ENCODE peak calls at places on chromosome 10, in six cellular contexts. One of them, this sample, is unnamed.

GRCh38 chr10:24642921-24643678 is 80.6 kb downstream of the ARHGAP21 start:
- DNase-seq in astrocyte of the spinal cord: peak; percentile 83
- DNase-seq in AG08395: peak; percentile 82
- DNase-seq in activated CD4-positive, alpha-beta T cell treated with anti-CD3 and anti-CD28 coated beads for 24 hours: no peak
- DNase-seq in NCI-H1105 treated with DMSO at 0.1 percent for 48 hours: peak; percentile 58
- DNase-seq in Peyer's patch: no peak
- DNase-seq in this sample: peak; percentile 86

GRCh38 chr10:59799421-59799820 is 46.2 kb upstream of the MRLN start:
- DNase-seq in astrocyte of the spinal cord: no peak
- DNase-seq in AG08395: no peak
- DNase-seq in activated CD4-positive, alpha-beta T cell treated with anti-CD3 and anti-CD28 coated beads for 24 hours: no peak
- DNase-seq in NCI-H1105 treated with DMSO at 0.1 percent for 48 hours: no peak
- DNase-seq in Peyer's patch: no peak
- DNase-seq in this sample: no peak

GRCh38 chr10:99484626-99485581 is 47.8 kb upstream of the NKX2-3 start:
- DNase-seq in astrocyte of the spinal cord: no peak
- DNase-seq in AG08395: no peak
- DNase-seq in activated CD4-positive, alpha-beta T cell treated with anti-CD3 and anti-CD28 coated beads for 24 hours: no peak
- DNase-seq in NCI-H1105 treated with DMSO at 0.1 percent for 48 hours: no peak
- DNase-seq in Peyer's patch: no peak
- DNase-seq in this sample: no peak

GRCh38 chr10:125694874-125695273 is 11.9 kb upstream of the TEX36 start:
- DNase-seq in astrocyte of the spinal cord: peak; percentile 40
- DNase-seq in AG08395: peak; percentile 83
- DNase-seq in activated CD4-positive, alpha-beta T cell treated with anti-CD3 and anti-CD28 coated beads for 24 hours: no peak
- DNase-seq in NCI-H1105 treated with DMSO at 0.1 percent for 48 hours: no peak
- DNase-seq in Peyer's patch: no peak
- DNase-seq in this sample: no peak

GRCh38 chr10:133279961-133280283 is 3.3 kb upstream of the ADAM8 start:
- DNase-seq in astrocyte of the spinal cord: no peak
- DNase-seq in AG08395: no peak
- DNase-seq in activated CD4-positive, alpha-beta T cell treated with anti-CD3 and anti-CD28 coated beads for 24 hours: no peak
- DNase-seq in NCI-H1105 treated with DMSO at 0.1 percent for 48 hours: no peak
- DNase-seq in Peyer's patch: no peak
- DNase-seq in this sample: no peak

GRCh38 chr10:31929986-31930675 is 1.5 kb upstream of the ARHGAP12 start:
- DNase-seq in astrocyte of the spinal cord: peak; percentile 17
- DNase-seq in AG08395: no peak
- DNase-seq in activated CD4-positive, alpha-beta T cell treated with anti-CD3 and anti-CD28 coated beads for 24 hours: no peak
- DNase-seq in NCI-H1105 treated with DMSO at 0.1 percent for 48 hours: no peak
- DNase-seq in Peyer's patch: no peak
- DNase-seq in this sample: peak; percentile 5

GRCh38 chr10:132461103-132461682 is 64.2 kb downstream of the PWWP2B start:
- DNase-seq in astrocyte of the spinal cord: no peak
- DNase-seq in AG08395: no peak
- DNase-seq in activated CD4-positive, alpha-beta T cell treated with anti-CD3 and anti-CD28 coated beads for 24 hours: no peak
- DNase-seq in NCI-H1105 treated with DMSO at 0.1 percent for 48 hours: no peak
- DNase-seq in Peyer's patch: peak; percentile 42
- DNase-seq in this sample: no peak

GRCh38 chr10:119313645-119314044 is 106.3 kb downstream of the GRK5 start:
- DNase-seq in astrocyte of the spinal cord: no peak
- DNase-seq in AG08395: no peak
- DNase-seq in activated CD4-positive, alpha-beta T cell treated with anti-CD3 and anti-CD28 coated beads for 24 hours: peak; percentile 19
- DNase-seq in NCI-H1105 treated with DMSO at 0.1 percent for 48 hours: no peak
- DNase-seq in Peyer's patch: peak; percentile 74
- DNase-seq in this sample: no peak

GRCh38 chr10:1293147-1293546 is 237.0 kb downstream of the WDR37 start:
- DNase-seq in astrocyte of the spinal cord: no peak
- DNase-seq in AG08395: no peak
- DNase-seq in activated CD4-positive, alpha-beta T cell treated with anti-CD3 and anti-CD28 coated beads for 24 hours: no peak
- DNase-seq in NCI-H1105 treated with DMSO at 0.1 percent for 48 hours: no peak
- DNase-seq in Peyer's patch: no peak
- DNase-seq in this sample: no peak

GRCh38 chr10:11424456-11425287 is 186.8 kb downstream of the USP6NL start:
- DNase-seq in astrocyte of the spinal cord: peak; percentile 54
- DNase-seq in AG08395: peak; percentile 70
- DNase-seq in activated CD4-positive, alpha-beta T cell treated with anti-CD3 and anti-CD28 coated beads for 24 hours: no peak
- DNase-seq in NCI-H1105 treated with DMSO at 0.1 percent for 48 hours: peak; percentile 78
- DNase-seq in Peyer's patch: peak; percentile 68
- DNase-seq in this sample: peak; percentile 96

GRCh38 chr10:62390497-62391176 is 16.5 kb downstream of the ZNF365 start:
- DNase-seq in astrocyte of the spinal cord: peak; percentile 32
- DNase-seq in AG08395: no peak
- DNase-seq in activated CD4-positive, alpha-beta T cell treated with anti-CD3 and anti-CD28 coated beads for 24 hours: no peak
- DNase-seq in NCI-H1105 treated with DMSO at 0.1 percent for 48 hours: no peak
- DNase-seq in Peyer's patch: no peak
- DNase-seq in this sample: no peak

GRCh38 chr10:20492447-20492846 is 404.7 kb downstream of the NEBL start:
- DNase-seq in astrocyte of the spinal cord: no peak
- DNase-seq in AG08395: no peak
- DNase-seq in activated CD4-positive, alpha-beta T cell treated with anti-CD3 and anti-CD28 coated beads for 24 hours: no peak
- DNase-seq in NCI-H1105 treated with DMSO at 0.1 percent for 48 hours: no peak
- DNase-seq in Peyer's patch: no peak
- DNase-seq in this sample: peak; percentile 65